ENCODE peak calls at places on chromosomes 2 and 18, in four cellular contexts. One of them, this sample, is unnamed.

GRCh38 chr2:142010871-142011270 is 119.9 kb downstream of the LRP1B start:
- DNase-seq in H54: no peak
- DNase-seq in esophagus squamous epithelium: no peak
- DNase-seq in IMR-90: no peak
- DNase-seq in this sample: no peak

GRCh38 chr2:127508025-127508620 is 18.2 kb downstream of the IWS1 start:
- DNase-seq in H54: no peak
- DNase-seq in esophagus squamous epithelium: no peak
- DNase-seq in IMR-90: peak; percentile 42
- DNase-seq in this sample: no peak

GRCh38 chr2:36692078-36692477 is 4.4 kb upstream of the VIT start:
- DNase-seq in H54: no peak
- DNase-seq in esophagus squamous epithelium: no peak
- DNase-seq in IMR-90: no peak
- DNase-seq in this sample: no peak

GRCh38 chr18:44090453-44090852 is 590.2 kb upstream of the SETBP1 start:
- DNase-seq in H54: no peak
- DNase-seq in esophagus squamous epithelium: no peak
- DNase-seq in IMR-90: no peak
- DNase-seq in this sample: no peak

GRCh38 chr2:105496271-105496670 is 97.4 kb upstream of the FHL2 start:
- DNase-seq in H54: no peak
- DNase-seq in esophagus squamous epithelium: no peak
- DNase-seq in IMR-90: no peak
- DNase-seq in this sample: no peak

GRCh38 chr2:151262629-151263028 is 966 bp upstream of the RBM43 start:
- DNase-seq in H54: no peak
- DNase-seq in esophagus squamous epithelium: no peak
- DNase-seq in IMR-90: no peak
- DNase-seq in this sample: no peak

GRCh38 chr2:128686881-128687550 is 368.3 kb upstream of the HS6ST1 start:
- DNase-seq in H54: no peak
- DNase-seq in esophagus squamous epithelium: no peak
- DNase-seq in IMR-90: no peak
- DNase-seq in this sample: no peak

GRCh38 chr18:55326134-55326533 is 261.9 kb downstream of the TCF4 start:
- DNase-seq in H54: no peak
- DNase-seq in esophagus squamous epithelium: no peak
- DNase-seq in IMR-90: no peak
- DNase-seq in this sample: no peak

GRCh38 chr2:165967746-165968145 is 14.2 kb upstream of the TTC21B start:
- DNase-seq in H54: no peak
- DNase-seq in esophagus squamous epithelium: no peak
- DNase-seq in IMR-90: no peak
- DNase-seq in this sample: no peak

GRCh38 chr2:36672199-36672598 is 24.3 kb upstream of the VIT start:
- DNase-seq in H54: no peak
- DNase-seq in esophagus squamous epithelium: no peak
- DNase-seq in IMR-90: peak; percentile 69
- DNase-seq in this sample: peak; percentile 3

GRCh38 chr2:42809876-42810125 is 17.4 kb upstream of the HAAO start:
- DNase-seq in H54: peak; percentile 79
- DNase-seq in esophagus squamous epithelium: no peak
- DNase-seq in IMR-90: peak; percentile 77
- DNase-seq in this sample: peak; percentile 93

GRCh38 chr2:169743549-169743948 is 9.9 kb downstream of the KLHL23 start:
- DNase-seq in H54: no peak
- DNase-seq in esophagus squamous epithelium: no peak
- DNase-seq in IMR-90: no peak
- DNase-seq in this sample: no peak

GRCh38 chr2:61928816-61929471 is 23.5 kb downstream of the COMMD1 start:
- DNase-seq in H54: no peak
- DNase-seq in esophagus squamous epithelium: no peak
- DNase-seq in IMR-90: peak; percentile 66
- DNase-seq in this sample: peak; percentile 85

GRCh38 chr2:101725515-101726192 is 28.1 kb downstream of the MAP4K4 start:
- DNase-seq in H54: no peak
- DNase-seq in esophagus squamous epithelium: no peak
- DNase-seq in IMR-90: no peak
- DNase-seq in this sample: peak; percentile 45

GRCh38 chr2:152647417-152648010 is 69.7 kb downstream of the PRPF40A start:
- DNase-seq in H54: no peak
- DNase-seq in esophagus squamous epithelium: no peak
- DNase-seq in IMR-90: peak; percentile 49
- DNase-seq in this sample: no peak

GRCh38 chr2:218031771-218032257 is 29.0 kb upstream of the TNS1 start:
- DNase-seq in H54: no peak
- DNase-seq in esophagus squamous epithelium: no peak
- DNase-seq in IMR-90: no peak
- DNase-seq in this sample: no peak

GRCh38 chr18:650428-650858 is 7.0 kb upstream of the TYMS start:
- DNase-seq in H54: no peak
- DNase-seq in esophagus squamous epithelium: no peak
- DNase-seq in IMR-90: no peak
- DNase-seq in this sample: peak; percentile 43

GRCh38 chr18:12645751-12646203 is 12.1 kb downstream of the SPIRE1 start:
- DNase-seq in H54: no peak
- DNase-seq in esophagus squamous epithelium: no peak
- DNase-seq in IMR-90: peak; percentile 52
- DNase-seq in this sample: no peak

GRCh38 chr2:195710407-195710806 is 53.4 kb downstream of the SLC39A10 start:
- DNase-seq in H54: no peak
- DNase-seq in esophagus squamous epithelium: no peak
- DNase-seq in IMR-90: peak; percentile 96
- DNase-seq in this sample: no peak

GRCh38 chr2:29844713-29845320 is 76.6 kb downstream of the ALK start:
- DNase-seq in H54: no peak
- DNase-seq in esophagus squamous epithelium: no peak
- DNase-seq in IMR-90: no peak
- DNase-seq in this sample: no peak

GRCh38 chr2:233264667-233265066 is 13.2 kb downstream of the ATG16L1 start:
- DNase-seq in H54: no peak
- DNase-seq in esophagus squamous epithelium: no peak
- DNase-seq in IMR-90: no peak
- DNase-seq in this sample: no peak

GRCh38 chr2:145065278-145065677 is 545.4 kb upstream of the ZEB2 start:
- DNase-seq in H54: no peak
- DNase-seq in esophagus squamous epithelium: no peak
- DNase-seq in IMR-90: peak; percentile 27
- DNase-seq in this sample: no peak

DNA sequence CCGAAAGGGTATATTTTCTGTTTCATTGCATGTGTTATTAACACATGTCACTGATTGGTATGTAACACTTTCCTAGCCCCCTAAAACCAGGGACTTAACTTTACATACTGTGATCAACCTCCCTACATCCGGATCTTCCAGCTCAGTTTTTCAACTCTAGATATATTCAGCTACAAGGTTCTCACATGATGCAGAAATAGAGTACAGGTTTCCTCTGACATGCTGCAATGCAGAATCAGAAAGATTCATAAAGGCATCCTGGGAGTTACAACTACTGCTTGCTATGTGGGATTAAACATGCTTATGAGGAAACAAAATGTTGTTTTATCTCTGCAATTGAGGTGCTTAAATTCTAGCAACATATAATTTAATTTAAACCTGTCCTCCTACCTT is 14.0 kb downstream of the FBXO11 start:
- DNase-seq in H54: no peak
- DNase-seq in esophagus squamous epithelium: no peak
- DNase-seq in IMR-90: no peak
- DNase-seq in this sample: no peak
- TF ChIP-seq POLR2A in H54: no peak
- TF ChIP-seq POLR2A in esophagus squamous epithelium: no peak
- TF ChIP-seq POLR2A in IMR-90: no peak
- TF ChIP-seq POLR2A in this sample: no peak

GRCh38 chr2:3557588-3558204 is 437 bp downstream of the RNASEH1 start:
- DNase-seq in H54: no peak
- DNase-seq in esophagus squamous epithelium: no peak
- DNase-seq in IMR-90: no peak
- DNase-seq in this sample: peak; percentile 79

GRCh38 chr2:3553946-3554345 is 4.2 kb downstream of the RNASEH1 start:
- DNase-seq in H54: no peak
- DNase-seq in esophagus squamous epithelium: no peak
- DNase-seq in IMR-90: no peak
- DNase-seq in this sample: no peak

GRCh38 chr2:3563521-3563976 is 5.4 kb upstream of the RNASEH1 start:
- DNase-seq in H54: no peak
- DNase-seq in esophagus squamous epithelium: no peak
- DNase-seq in IMR-90: no peak
- DNase-seq in this sample: peak; percentile 28

GRCh38 chr2:3558205-3559014 is at the start of gene RNASEH1:
- DNase-seq in H54: peak; percentile 97
- DNase-seq in esophagus squamous epithelium: peak; percentile 88
- DNase-seq in IMR-90: peak; percentile 99
- DNase-seq in this sample: peak; percentile 98
- TF ChIP-seq POLR2A in H54: peak; percentile 87
- TF ChIP-seq POLR2A in esophagus squamous epithelium: peak; percentile 73
- TF ChIP-seq POLR2A in IMR-90: peak; percentile 96
- TF ChIP-seq POLR2A in this sample: peak; percentile 94

DNA sequence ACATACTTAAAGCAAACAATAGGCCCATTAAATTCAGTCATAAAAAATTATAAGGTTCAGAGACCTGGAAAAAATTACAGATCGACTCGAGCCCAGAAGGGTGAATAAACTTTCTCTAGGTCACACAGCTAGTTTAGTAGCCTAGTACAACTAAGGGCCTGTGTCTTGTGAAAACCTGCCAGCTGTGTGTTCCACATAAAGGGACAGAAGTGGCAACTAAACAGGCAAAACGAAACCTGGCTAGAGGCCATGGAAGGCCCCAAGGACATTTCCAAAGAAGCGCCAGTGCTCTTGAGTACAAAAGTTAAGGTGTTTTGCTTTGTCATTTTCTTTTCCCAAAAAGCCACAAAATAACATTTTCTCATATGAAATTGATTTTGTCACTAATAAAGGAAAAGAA is 164.9 kb downstream of the L3MBTL4 start:
- DNase-seq in H54: no peak
- DNase-seq in esophagus squamous epithelium: no peak
- DNase-seq in IMR-90: no peak
- DNase-seq in this sample: no peak
- TF ChIP-seq POLR2A in H54: no peak
- TF ChIP-seq POLR2A in esophagus squamous epithelium: no peak
- TF ChIP-seq POLR2A in IMR-90: no peak
- TF ChIP-seq POLR2A in this sample: no peak

DNA sequence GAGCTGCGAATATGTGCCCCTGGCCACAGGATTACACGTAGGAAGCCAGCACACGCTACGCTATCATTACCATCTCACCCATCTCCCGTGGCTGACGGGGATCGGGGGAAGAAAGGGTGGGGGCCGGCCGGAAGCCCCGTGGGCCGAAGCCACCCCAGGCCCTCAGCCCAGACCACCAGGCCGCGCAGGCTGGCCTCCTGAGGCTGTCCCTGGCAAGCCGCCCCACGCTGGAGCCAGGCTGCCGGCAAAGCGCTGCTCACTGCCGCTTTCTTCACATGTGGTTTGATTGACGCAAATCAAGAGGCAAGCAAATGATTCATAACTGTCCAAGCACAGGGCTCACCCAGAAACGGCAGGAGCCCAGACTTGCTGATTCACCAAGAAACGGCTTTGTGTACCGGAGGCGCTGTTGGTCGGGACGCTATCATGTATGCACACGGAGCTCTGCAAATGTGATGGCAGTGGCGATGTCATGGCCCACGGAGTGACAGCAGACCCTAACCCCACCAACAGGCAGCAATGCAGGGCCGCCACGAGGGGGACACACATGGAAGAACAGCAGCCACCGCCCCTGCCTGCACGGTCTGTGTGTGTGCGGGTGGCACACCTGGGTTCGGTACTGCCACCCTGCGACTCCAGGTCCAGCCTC is 125.7 kb downstream of the HDAC4 start:
- DNase-seq in H54: peak; percentile 83
- DNase-seq in esophagus squamous epithelium: peak; percentile 42
- DNase-seq in IMR-90: peak; percentile 98
- DNase-seq in this sample: peak; percentile 64
- TF ChIP-seq POLR2A in H54: no peak
- TF ChIP-seq POLR2A in esophagus squamous epithelium: peak; percentile 14
- TF ChIP-seq POLR2A in IMR-90: peak; percentile 6
- TF ChIP-seq POLR2A in this sample: peak; percentile 25

DNA sequence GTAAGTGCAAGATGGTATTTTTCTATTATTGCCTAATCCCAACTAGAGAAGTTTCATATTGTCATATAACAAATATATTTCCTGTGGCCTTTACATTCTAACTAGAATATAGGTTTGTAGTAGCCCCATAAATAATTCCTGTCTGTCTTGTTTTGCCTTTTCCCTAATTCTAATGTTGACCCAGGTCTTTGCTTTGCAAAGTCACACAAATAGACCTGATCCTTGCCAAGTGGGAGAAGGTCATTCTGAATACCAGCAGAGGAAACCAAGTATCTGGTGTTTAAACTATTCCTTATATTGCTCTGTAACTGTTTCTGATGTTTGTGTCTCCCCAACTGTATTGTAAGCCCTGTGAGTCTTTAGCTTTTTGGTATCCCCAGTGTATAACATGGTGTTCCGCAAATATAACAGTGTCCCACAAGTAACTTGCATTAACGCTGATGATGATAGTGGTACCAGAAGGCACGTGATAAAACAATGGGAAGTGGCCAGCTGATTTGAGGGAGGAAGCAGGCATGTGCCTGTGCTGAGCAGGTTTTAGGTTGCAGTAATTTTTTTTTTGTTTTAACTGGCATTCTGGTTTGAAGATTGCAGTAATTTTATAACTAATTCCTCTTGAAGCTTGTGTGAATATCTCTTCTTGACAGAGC is 11.1 kb downstream of the HADHB start:
- DNase-seq in H54: no peak
- DNase-seq in esophagus squamous epithelium: no peak
- DNase-seq in IMR-90: no peak
- DNase-seq in this sample: no peak
- TF ChIP-seq POLR2A in H54: no peak
- TF ChIP-seq POLR2A in esophagus squamous epithelium: no peak
- TF ChIP-seq POLR2A in IMR-90: no peak
- TF ChIP-seq POLR2A in this sample: no peak

DNA sequence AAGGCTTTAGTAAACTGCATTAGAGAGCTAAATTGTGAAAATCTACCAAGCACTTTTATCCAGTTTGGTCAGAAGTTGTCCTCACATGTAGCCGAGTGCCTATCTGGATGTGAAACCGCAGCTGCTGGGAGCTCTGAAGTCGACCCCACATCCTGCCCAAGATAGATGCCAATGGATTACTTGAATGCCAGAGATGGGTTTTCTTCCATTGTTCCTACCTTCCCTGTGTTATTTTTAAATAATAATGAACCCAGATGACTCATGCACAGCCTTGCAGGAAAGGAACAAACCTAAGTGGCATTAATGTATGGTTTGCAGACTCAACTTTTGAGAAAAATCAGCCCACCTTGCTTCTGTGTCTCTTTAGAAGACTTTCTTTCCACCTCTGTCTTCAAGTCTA is 408.5 kb downstream of the FBXO15 start:
- DNase-seq in H54: no peak
- DNase-seq in esophagus squamous epithelium: no peak
- DNase-seq in IMR-90: no peak
- DNase-seq in this sample: no peak
- TF ChIP-seq POLR2A in H54: no peak
- TF ChIP-seq POLR2A in esophagus squamous epithelium: no peak
- TF ChIP-seq POLR2A in IMR-90: no peak
- TF ChIP-seq POLR2A in this sample: no peak

GRCh38 chr2:12717191-12717987 is 653 bp downstream of the TRIB2 start:
- DNase-seq in H54: no peak
- DNase-seq in esophagus squamous epithelium: peak; percentile 15
- DNase-seq in IMR-90: peak; percentile 61
- DNase-seq in this sample: peak; percentile 76
- TF ChIP-seq POLR2A in H54: no peak
- TF ChIP-seq POLR2A in esophagus squamous epithelium: peak; percentile 3
- TF ChIP-seq POLR2A in IMR-90: no peak
- TF ChIP-seq POLR2A in this sample: no peak